ENCODE peak calls at places on chromosome 21, in four cellular contexts. T, K, N and R are unnamed samples.

GRCh38 chr21:38590449-38590848 is 92.2 kb upstream of the ERG start:
- DNase-seq in K (no peak), T (no peak), N (no peak), R (no peak)

GRCh38 chr21:41169701-41170100 is 1.7 kb downstream of the BACE2 start:
- DNase-seq in N (no peak), K (no peak), T (no peak), R (no peak)

GRCh38 chr21:15005391-15005790 is 59.4 kb downstream of the NRIP1 start:
- DNase-seq in N (no peak), K (no peak), T (peak), R (no peak)

GRCh38 chr21:15446193-15446592 is 283.6 kb upstream of the USP25 start:
- DNase-seq in K (no peak), N (no peak), T (no peak), R (peak)

GRCh38 chr21:16408280-16408669 is 678.5 kb downstream of the USP25 start:
- DNase-seq in N (no peak), K (no peak), T (no peak), R (no peak)

GRCh38 chr21:16588433-16588860 is 858.7 kb downstream of the USP25 start:
- DNase-seq in T (no peak), N (peak), K (peak), R (no peak)

GRCh38 chr21:45529785-45530422 is 12.3 kb downstream of the SLC19A1 start:
- DNase-seq in K (no peak), N (no peak), T (no peak), R (no peak)

GRCh38 chr21:34305605-34306235 is 58.1 kb upstream of the KCNE2 start:
- DNase-seq in K (no peak), N (no peak), T (no peak), R (no peak)

GRCh38 chr21:40553781-40554180 is 293.2 kb downstream of the DSCAM start:
- DNase-seq in N (no peak), K (no peak), T (no peak), R (no peak)

GRCh38 chr21:32812035-32812434 is 40.5 kb upstream of the PAXBP1 start:
- DNase-seq in K (no peak), T (no peak), N (no peak), R (no peak)

GRCh38 chr21:39153842-39154241 is 29.4 kb downstream of the PSMG1 start:
- DNase-seq in N (no peak), K (no peak), T (no peak), R (no peak)

GRCh38 chr21:16418211-16418610 is 688.4 kb downstream of the USP25 start:
- DNase-seq in N (no peak), K (no peak), T (no peak), R (no peak)